ENCODE peak calls at places on chromosomes 1 and 21, in eight cellular contexts. Q is BJ, O is hepatocyte, T is GM23338, A is dorsolateral prefrontal cortex, M is uterus, X is lung, C is cardiac muscle cell. H is an unnamed sample. For H3K27me3, the result is how much of the 10 kb centered on the place peaks cover.

GRCh38 chr1:177334856-177335255 is 164.1 kb downstream of the BRINP2 start:
- DNase-seq in Q (no peak), O (peak), T (no peak), A (no peak), M (no peak), X (no peak), C (no peak), H (no peak)

GRCh38 chr1:241639653-241640148 is 468 bp downstream of the CHML start:
- DNase-seq in Q (no peak), O (peak), T (peak), A (peak), M (peak), X (peak), C (peak), H (peak)

GRCh38 chr1:58927026-58927721 is 143.3 kb upstream of the JUN start:
- DNase-seq in Q (no peak), O (no peak), T (no peak), A (no peak), M (no peak), X (no peak), C (no peak), H (peak)

GRCh38 chr1:8562881-8563865 is 245.3 kb downstream of the SLC45A1 start:
- DNase-seq in Q (no peak), O (no peak), T (no peak), A (no peak), M (no peak), X (no peak), C (no peak), H (no peak)

GRCh38 chr21:45556645-45557601 is 14.7 kb upstream of the SLC19A1 start:
- DNase-seq in Q (no peak), O (no peak), T (no peak), A (no peak), M (no peak), X (no peak), C (no peak), H (no peak)

GRCh38 chr1:37952738-37953137 is 5.9 kb upstream of the INPP5B start:
- DNase-seq in Q (no peak), O (no peak), T (no peak), A (no peak), M (no peak), X (no peak), C (no peak), H (no peak)

GRCh38 chr1:168709896-168710305 is 19.1 kb downstream of the DPT start:
- DNase-seq in Q (peak), O (peak), T (no peak), A (no peak), M (no peak), X (no peak), C (no peak), H (peak)

GRCh38 chr1:181090653-181091126 is 2.2 kb downstream of the IER5 start:
- DNase-seq in Q (no peak), O (no peak), T (no peak), A (no peak), M (no peak), X (no peak), C (no peak), H (peak)

GRCh38 chr1:206831605-206832004 is 33.8 kb upstream of the IL20 start:
- DNase-seq in Q (no peak), O (no peak), T (no peak), A (no peak), M (no peak), X (no peak), C (no peak), H (no peak)

GRCh38 chr1:196305216-196305615 is 303.0 kb downstream of the KCNT2 start:
- DNase-seq in Q (no peak), O (no peak), T (no peak), A (no peak), M (no peak), X (no peak), C (no peak), H (no peak)

GRCh38 chr1:12059722-12060464 is 3.2 kb upstream of the TNFRSF8 start:
- DNase-seq in Q (no peak), O (no peak), T (no peak), A (no peak), M (no peak), X (no peak), C (no peak), H (no peak)

GRCh38 chr1:6646499-6647148 is 22.0 kb downstream of the THAP3 start:
- DNase-seq in Q (no peak), O (peak), T (peak), A (no peak), M (peak), X (no peak), C (peak), H (peak)

GRCh38 chr1:61287014-61287413 is 204.7 kb downstream of the NFIA start:
- DNase-seq in Q (no peak), O (no peak), T (no peak), A (no peak), M (no peak), X (no peak), C (no peak), H (peak)

GRCh38 chr1:89945852-89946476 is 48.9 kb upstream of the ZNF326 start:
- DNase-seq in Q (no peak), O (no peak), T (no peak), A (no peak), M (no peak), X (no peak), C (no peak), H (peak)

GRCh38 chr1:44485229-44485932 is 80.3 kb downstream of the RNF220 start:
- DNase-seq in Q (peak), O (peak), T (peak), A (no peak), M (peak), X (no peak), C (no peak), H (peak)

GRCh38 chr1:59695301-59695700 is 119.4 kb upstream of the HOOK1 start:
- DNase-seq in Q (no peak), O (no peak), T (no peak), A (no peak), M (no peak), X (no peak), C (no peak), H (no peak)

GRCh38 chr1:30683699-30684098 is 39.7 kb downstream of the MATN1 start:
- DNase-seq in Q (no peak), O (no peak), T (no peak), A (no peak), M (peak), X (no peak), C (no peak), H (no peak)

GRCh38 chr1:17001760-17002523 is 9.8 kb downstream of the ATP13A2 start:
- DNase-seq in Q (no peak), O (no peak), T (no peak), A (no peak), M (no peak), X (no peak), C (no peak), H (no peak)

GRCh38 chr21:44578371-44579055 is 1.9 kb downstream of the KRTAP10-5 start:
- DNase-seq in Q (no peak), O (no peak), T (no peak), A (no peak), M (no peak), X (peak), C (no peak), H (no peak)

GRCh38 chr1:52365091-52365745 is 787 bp downstream of the CC2D1B start:
- DNase-seq in Q (peak), O (peak), T (peak), A (no peak), M (peak), X (peak), C (peak), H (peak)

GRCh38 chr1:190022709-190023108 is 455.0 kb downstream of the BRINP3 start:
- DNase-seq in Q (no peak), O (no peak), T (no peak), A (no peak), M (no peak), X (no peak), C (no peak), H (peak)

GRCh38 chr1:25522240-25522639 is 21.2 kb upstream of the LDLRAP1 start:
- DNase-seq in Q (no peak), O (no peak), T (no peak), A (no peak), M (no peak), X (no peak), C (no peak), H (no peak)

GRCh38 chr1:184253921-184254320 is 132.9 kb upstream of the C1orf21 start:
- DNase-seq in Q (no peak), O (no peak), T (no peak), A (no peak), M (no peak), X (no peak), C (no peak), H (no peak)

DNA sequence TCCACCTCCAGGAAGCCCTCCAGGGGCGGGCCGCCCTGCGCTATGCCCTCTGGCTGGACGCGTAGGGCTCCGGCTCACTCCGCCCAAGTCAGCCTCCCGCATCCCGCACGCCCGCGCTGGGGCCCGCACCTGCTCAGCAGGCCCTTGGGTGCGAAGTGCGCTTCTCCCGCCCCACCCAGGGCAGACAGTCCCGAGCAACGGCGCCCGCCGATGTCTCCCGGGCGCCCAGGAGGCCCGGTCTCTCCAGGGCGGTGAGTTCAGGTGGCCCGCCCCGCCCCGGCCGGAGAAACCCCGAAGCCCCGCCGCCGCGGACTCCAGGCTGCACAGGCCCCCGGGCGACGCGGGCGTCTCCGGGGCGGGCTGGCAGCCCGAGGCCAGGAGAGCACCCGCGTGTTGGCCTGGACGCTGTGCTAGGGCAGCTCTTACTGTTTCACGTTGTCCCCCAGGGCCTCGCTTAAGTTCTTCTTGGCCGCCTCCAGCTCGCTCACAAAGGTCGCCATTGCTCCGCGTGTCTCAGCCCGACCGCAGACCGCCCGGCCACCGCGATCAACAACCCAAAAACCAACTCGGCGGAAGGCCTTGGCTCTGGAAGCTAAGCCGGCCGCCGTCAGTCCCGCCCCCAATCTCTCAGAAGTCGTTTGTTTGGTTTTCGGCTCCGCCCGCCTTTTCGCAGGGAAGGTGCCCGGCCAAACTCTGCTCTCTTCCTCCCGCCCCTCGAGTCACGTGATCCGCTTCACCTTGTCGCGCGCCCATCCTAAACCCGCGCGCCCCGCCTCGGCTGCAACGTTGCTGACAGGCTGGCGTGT is at the start of gene TADA1:
- DNase-seq in Q (peak), O (peak), T (peak), A (peak), M (peak), X (peak), C (peak), H (peak)
- TF ChIP-seq CTCF in Q (no peak), O (no peak), T (peak), A (peak), M (peak), X (peak), C (no peak), H (no peak)

GRCh38 chr1:94753171-94753972 is 66.8 kb upstream of the SLC44A3 start:
- DNase-seq in Q (no peak), O (no peak), T (no peak), A (no peak), M (no peak), X (no peak), C (peak), H (no peak)
- H3K4me3 ChIP-seq in Q (no peak), O (no peak), T (no peak), A (no peak), M (no peak), X (no peak), C (no peak), H (no peak)

DNA sequence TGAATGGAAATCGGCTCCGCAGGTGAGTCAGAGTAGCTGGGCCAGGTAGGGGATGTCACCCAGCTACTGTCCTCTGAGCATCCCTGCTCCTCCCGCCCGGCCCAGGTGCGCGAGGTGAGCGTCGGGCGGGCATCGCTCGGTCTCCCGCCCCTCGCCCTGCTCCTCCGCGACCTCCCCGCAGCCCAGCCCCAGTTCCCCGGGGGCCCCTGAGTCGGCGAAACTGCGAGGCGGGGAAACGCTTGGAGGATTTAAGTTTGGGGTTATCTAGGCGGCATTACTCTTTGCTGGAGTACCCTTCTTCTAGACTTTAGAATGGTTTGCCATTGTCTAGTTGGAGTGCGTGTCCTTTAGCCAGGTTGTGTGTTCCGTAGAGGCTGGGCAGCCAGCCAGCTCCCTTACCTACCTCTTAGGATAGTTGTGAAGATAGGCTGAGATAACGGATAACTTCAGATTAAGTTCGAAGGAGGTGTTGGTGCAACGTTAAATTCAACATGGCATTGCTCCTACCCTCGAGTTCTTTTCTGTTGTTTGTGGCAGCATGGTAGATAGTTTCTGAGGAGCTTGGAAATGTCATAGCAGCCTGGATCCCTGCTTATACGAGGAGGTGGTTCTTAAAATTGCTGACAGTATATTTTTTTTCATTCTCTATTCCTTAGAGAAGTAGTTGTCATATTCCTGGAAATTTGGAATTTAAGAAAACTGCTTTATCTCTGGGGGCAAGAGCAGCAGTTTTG is 686 bp downstream of the AGO3 start:
- DNase-seq in Q (no peak), O (peak), T (no peak), A (no peak), M (peak), X (peak), C (peak), H (peak)
- H3K27me3 ChIP-seq in Q (under half), O (under half), T (under half), A (under half), M (under half), X (under half), C (under half), H (under half)

DNA sequence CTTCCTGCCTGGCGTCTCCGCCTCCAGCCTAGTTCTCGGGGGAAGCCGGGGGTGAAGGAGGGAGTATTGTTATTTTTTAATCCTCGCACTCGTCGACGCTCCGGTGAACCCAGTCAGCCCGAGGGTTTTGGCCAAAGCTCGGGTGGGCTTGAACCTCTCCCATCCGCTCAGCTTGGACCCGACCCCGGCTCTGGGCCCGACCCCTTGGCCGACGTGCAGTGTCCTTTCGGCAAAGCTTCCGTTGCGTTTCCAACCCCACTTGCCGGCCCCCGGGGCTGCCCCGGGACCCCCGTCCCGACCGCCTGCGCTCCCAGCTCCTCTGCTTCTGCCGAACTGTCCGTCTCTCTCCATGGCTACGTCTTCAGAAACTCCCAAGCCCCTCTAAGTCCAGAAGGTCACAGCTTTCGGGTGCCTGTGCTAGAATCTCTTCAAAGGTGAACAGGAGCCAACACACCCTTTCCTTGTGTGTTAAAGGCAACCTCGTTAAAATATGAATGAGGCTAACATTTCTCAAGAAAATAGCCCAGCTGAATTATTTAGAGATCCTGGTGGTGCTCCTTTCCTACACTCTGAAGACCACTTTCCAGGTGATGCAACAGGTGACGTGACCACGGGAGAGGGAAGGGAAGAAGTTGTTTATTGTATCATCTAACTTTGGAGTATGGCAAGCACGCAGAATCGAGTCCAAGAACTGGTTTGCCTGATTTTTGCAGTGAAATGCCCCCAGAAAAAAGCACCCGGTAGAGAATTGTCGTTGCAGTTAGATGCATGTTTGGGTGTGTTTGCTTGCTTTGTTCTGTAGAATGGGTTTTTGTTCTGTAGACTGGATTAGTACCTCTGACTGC is 735 bp downstream of the DESI2 start:
- DNase-seq in Q (no peak), O (peak), T (peak), A (no peak), M (no peak), X (no peak), C (peak), H (peak)
- TF ChIP-seq CTCF in Q (no peak), O (no peak), T (no peak), A (no peak), M (no peak), X (no peak), C (no peak), H (no peak)

GRCh38 chr1:47178020-47178419 is 11.8 kb downstream of the PDZK1IP1 start:
- DNase-seq in Q (no peak), O (no peak), T (no peak), A (no peak), M (no peak), X (no peak), C (no peak), H (no peak)
- H3K4me3 ChIP-seq in Q (no peak), O (no peak), T (no peak), A (no peak), M (no peak), X (no peak), C (no peak), H (no peak)

GRCh38 chr1:222663535-222663934 is 45.6 kb downstream of the MIA3 start:
- DNase-seq in Q (no peak), O (no peak), T (no peak), A (no peak), M (no peak), X (no peak), C (no peak), H (no peak)

GRCh38 chr1:222652676-222653075 is 34.8 kb downstream of the MIA3 start:
- DNase-seq in Q (no peak), O (no peak), T (no peak), A (no peak), M (no peak), X (no peak), C (no peak), H (no peak)

GRCh38 chr1:222653178-222653827 is 35.4 kb downstream of the MIA3 start:
- DNase-seq in Q (no peak), O (no peak), T (no peak), A (no peak), M (no peak), X (no peak), C (no peak), H (no peak)

GRCh38 chr1:222654849-222655248 is 37.0 kb downstream of the MIA3 start:
- DNase-seq in Q (no peak), O (no peak), T (no peak), A (no peak), M (no peak), X (no peak), C (no peak), H (no peak)

GRCh38 chr1:222657899-222658298 is 40.0 kb downstream of the MIA3 start:
- DNase-seq in Q (no peak), O (no peak), T (no peak), A (no peak), M (no peak), X (no peak), C (no peak), H (no peak)
- H3K27me3 ChIP-seq in Q (under half), O (under half), T (under half), A (under half), M (under half), X (under half), C (under half), H (under half)

DNA sequence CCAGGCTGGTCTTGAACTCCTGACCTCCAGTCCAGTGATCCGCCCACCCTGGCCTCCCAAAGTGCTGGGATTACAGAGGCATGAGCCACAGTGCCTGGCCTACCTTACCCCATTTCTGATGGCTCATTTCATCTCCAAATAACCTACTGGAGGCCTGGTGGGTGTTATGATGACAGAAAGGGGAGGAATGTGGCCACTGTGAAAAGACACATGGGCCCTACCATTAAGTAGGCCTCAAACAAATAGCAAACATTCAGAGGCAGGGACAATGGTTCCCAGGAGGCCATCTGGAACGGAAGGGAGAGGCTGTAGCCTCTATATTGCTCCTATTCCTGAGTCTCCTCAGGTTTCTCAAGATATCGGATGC is 930 bp upstream of the FCRLA start:
- DNase-seq in Q (no peak), O (no peak), T (no peak), A (no peak), M (no peak), X (no peak), C (no peak), H (peak)
- TF ChIP-seq CTCF in Q (no peak), O (no peak), T (no peak), A (no peak), M (no peak), X (no peak), C (no peak), H (no peak)

DNA sequence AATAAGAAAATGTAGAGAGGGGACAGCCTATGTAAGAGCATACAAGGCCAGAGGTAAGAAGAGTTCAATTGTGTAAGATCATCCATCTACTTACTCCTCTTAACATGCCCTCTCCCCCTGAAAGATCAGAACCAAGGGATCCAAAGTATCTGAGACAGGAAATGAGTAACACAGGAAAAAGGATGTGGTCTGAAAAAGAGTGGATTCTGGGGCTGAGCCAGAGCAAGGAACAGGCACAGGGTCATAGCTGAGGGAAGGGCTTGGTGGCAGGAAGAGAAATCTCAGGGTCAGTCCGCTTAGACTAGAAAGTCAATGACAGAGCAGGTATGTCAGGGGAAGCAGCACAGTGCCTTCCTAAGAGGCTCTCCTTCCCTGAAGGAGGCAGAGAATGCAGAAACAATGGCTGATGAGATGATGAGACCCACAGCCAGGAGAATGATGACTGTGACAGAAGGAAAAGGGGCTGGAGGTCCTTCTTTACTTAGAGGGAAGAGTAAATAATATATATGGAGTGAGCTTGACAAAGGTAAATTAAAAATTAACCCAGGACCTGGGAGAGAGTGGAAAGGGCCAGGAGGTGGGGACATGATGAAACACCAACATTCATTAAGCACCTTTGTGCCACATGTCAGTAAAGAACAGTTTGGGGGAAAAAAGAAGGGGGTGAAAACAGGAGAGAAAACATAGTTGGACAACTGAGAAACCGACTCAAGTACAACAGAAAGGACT is 26.2 kb upstream of the A3GALT2 start:
- DNase-seq in Q (peak), O (peak), T (no peak), A (no peak), M (peak), X (peak), C (no peak), H (peak)
- H3K4me3 ChIP-seq in Q (peak), O (no peak), T (no peak), A (peak), M (peak), X (no peak), C (no peak), H (peak)

H was measured in bronchial epithelial cell.